ENCODE peak calls at places on chromosomes 12 and 14, in six cellular contexts. I is COLO829, H is kidney epithelial cell, X is non-pigmented ciliary epithelial cell, R is hippocampal formation, M is AML-193. A is an unnamed sample.

GRCh38 chr14:95503365-95504134 is 12.9 kb downstream of the SYNE3 start:
- DNase-seq in I (no peak), H (no peak), X (no peak), R (no peak), M (no peak), A (no peak)

GRCh38 chr14:71776463-71777359 is 155.5 kb upstream of the RGS6 start:
- DNase-seq in I (no peak), H (no peak), X (no peak), R (no peak), M (no peak), A (peak)

GRCh38 chr14:89214221-89214965 is 202.6 kb downstream of the FOXN3 start:
- DNase-seq in I (no peak), H (no peak), X (no peak), R (peak), M (no peak), A (no peak)

GRCh38 chr12:9064201-9064814 is 51.4 kb downstream of the A2M start:
- DNase-seq in I (peak), H (no peak), X (no peak), R (peak), M (no peak), A (peak)

GRCh38 chr12:114976361-114976760 is 292.4 kb upstream of the TBX3 start:
- DNase-seq in I (no peak), H (no peak), X (no peak), R (no peak), M (no peak), A (no peak)

GRCh38 chr14:53517276-53517960 is 364.3 kb upstream of the DDHD1 start:
- DNase-seq in I (no peak), H (no peak), X (no peak), R (no peak), M (no peak), A (no peak)

GRCh38 chr12:18284461-18284860 is 23.1 kb downstream of the PIK3C2G start:
- DNase-seq in I (no peak), H (no peak), X (no peak), R (no peak), M (no peak), A (no peak)

GRCh38 chr12:67671419-67671818 is 22.9 kb downstream of the DYRK2 start:
- DNase-seq in I (no peak), H (no peak), X (peak), R (no peak), M (no peak), A (no peak)

GRCh38 chr14:80978403-80978802 is 23.0 kb downstream of the TSHR start:
- DNase-seq in I (no peak), H (no peak), X (no peak), R (no peak), M (no peak), A (no peak)

GRCh38 chr14:67396381-67396965 is 15.5 kb downstream of the PLEK2 start:
- DNase-seq in I (peak), H (no peak), X (no peak), R (no peak), M (no peak), A (no peak)

GRCh38 chr14:96579358-96579757 is 77.2 kb downstream of the PAPOLA start:
- DNase-seq in I (no peak), H (no peak), X (no peak), R (no peak), M (no peak), A (no peak)

GRCh38 chr12:8773456-8773855 is 49.0 kb upstream of the A2ML1 start:
- DNase-seq in I (no peak), H (no peak), X (no peak), R (no peak), M (no peak), A (no peak)

GRCh38 chr14:69152181-69152943 is 557 bp downstream of the DCAF5 start:
- DNase-seq in I (no peak), H (no peak), X (no peak), R (no peak), M (no peak), A (peak)

GRCh38 chr14:20498622-20499021 is 6.7 kb upstream of the RNASE10 start:
- DNase-seq in I (no peak), H (no peak), X (no peak), R (no peak), M (peak), A (no peak)

GRCh38 chr14:74038015-74038859 is 19.1 kb downstream of the BBOF1 start:
- DNase-seq in I (peak), H (no peak), X (no peak), R (no peak), M (peak), A (peak)

GRCh38 chr12:20482680-20483079 is 114.3 kb downstream of the PDE3A start:
- DNase-seq in I (no peak), H (no peak), X (no peak), R (no peak), M (no peak), A (no peak)

GRCh38 chr12:50101663-50102062 is 2.1 kb upstream of the GPD1 start:
- DNase-seq in I (no peak), H (no peak), X (no peak), R (no peak), M (peak), A (peak)

GRCh38 chr12:19970116-19970515 is 398.2 kb upstream of the PDE3A start:
- DNase-seq in I (peak), H (no peak), X (peak), R (no peak), M (no peak), A (no peak)

GRCh38 chr12:91924827-91925226 is 220.8 kb downstream of the BTG1 start:
- DNase-seq in I (no peak), H (no peak), X (no peak), R (no peak), M (no peak), A (no peak)

GRCh38 chr12:87120440-87120839 is 864.2 kb upstream of the MGAT4C start:
- DNase-seq in I (no peak), H (no peak), X (no peak), R (no peak), M (no peak), A (no peak)

GRCh38 chr12:131543040-131543439 is 167.8 kb upstream of the SFSWAP start:
- DNase-seq in I (no peak), H (no peak), X (no peak), R (no peak), M (no peak), A (no peak)